ENCODE peak calls at places on chromosomes 11 and 22, in seven cellular contexts. D is lower leg skin; M is CD8-positive, alpha-beta memory T cell; E is heart left ventricle; Q is NCI-H82; J is GDM1; A is AG09319. B is an unnamed sample.

GRCh38 chr11:57131080-57131790 is 50.5 kb upstream of the LRRC55 start:
- DNase-seq in D (no peak), M (no peak), E (no peak), Q (peak), J (no peak), A (no peak), B (peak)

GRCh38 chr11:24617856-24618255 is 121.0 kb downstream of the LUZP2 start:
- DNase-seq in D (no peak), M (no peak), E (no peak), Q (no peak), J (no peak), A (no peak), B (no peak)

GRCh38 chr11:10379022-10379421 is 74.1 kb downstream of the ADM start:
- DNase-seq in D (no peak), M (no peak), E (no peak), Q (no peak), J (no peak), A (no peak), B (no peak)

GRCh38 chr11:102920118-102920684 is 35.3 kb downstream of the MMP13 start:
- DNase-seq in D (no peak), M (no peak), E (no peak), Q (no peak), J (no peak), A (no peak), B (no peak)

GRCh38 chr11:101870510-101870909 is 44.3 kb upstream of the CEP126 start:
- DNase-seq in D (no peak), M (no peak), E (no peak), Q (no peak), J (no peak), A (no peak), B (no peak)

GRCh38 chr11:10744206-10744605 is 6.8 kb upstream of the CTR9 start:
- DNase-seq in D (no peak), M (no peak), E (no peak), Q (no peak), J (no peak), A (no peak), B (no peak)

GRCh38 chr11:11681536-11681935 is 59.7 kb upstream of the GALNT18 start:
- DNase-seq in D (no peak), M (no peak), E (no peak), Q (no peak), J (no peak), A (no peak), B (no peak)

GRCh38 chr11:37721485-37721884 is 1123.4 kb upstream of the RAG2 start:
- DNase-seq in D (no peak), M (no peak), E (no peak), Q (no peak), J (no peak), A (no peak), B (no peak)

GRCh38 chr11:43989162-43989961 is 46.9 kb downstream of the C11orf96 start:
- DNase-seq in D (peak), M (no peak), E (peak), Q (peak), J (peak), A (no peak), B (peak)

GRCh38 chr22:44184006-44184405 is 3.3 kb downstream of the PARVG start:
- DNase-seq in D (no peak), M (no peak), E (no peak), Q (no peak), J (no peak), A (no peak), B (no peak)

GRCh38 chr11:31246451-31247165 is 122.9 kb downstream of the DCDC1 start:
- DNase-seq in D (no peak), M (no peak), E (no peak), Q (peak), J (no peak), A (no peak), B (peak)

GRCh38 chr22:33909075-33909458 is 11.2 kb downstream of the LARGE1 start:
- DNase-seq in D (no peak), M (no peak), E (no peak), Q (no peak), J (no peak), A (no peak), B (no peak)

GRCh38 chr22:42895541-42895981 is 38.5 kb upstream of the ARFGAP3 start:
- DNase-seq in D (no peak), M (no peak), E (no peak), Q (no peak), J (no peak), A (no peak), B (no peak)

GRCh38 chr22:40635940-40636379 is 559 bp downstream of the MRTFA start:
- DNase-seq in D (no peak), M (peak), E (no peak), Q (peak), J (no peak), A (no peak), B (peak)

GRCh38 chr22:44214187-44214586 is 33.5 kb downstream of the PARVG start:
- DNase-seq in D (no peak), M (no peak), E (no peak), Q (no peak), J (no peak), A (no peak), B (no peak)

GRCh38 chr11:797300-798092 is 585 bp downstream of the SLC25A22 start:
- DNase-seq in D (peak), M (peak), E (peak), Q (peak), J (peak), A (no peak), B (peak)

GRCh38 chr22:48702573-48703264 is 1125.0 kb downstream of the BRD1 start:
- DNase-seq in D (no peak), M (no peak), E (peak), Q (no peak), J (no peak), A (no peak), B (no peak)

GRCh38 chr22:11253000-11253511 is 4274.9 kb upstream of the OR11H1 start:
- DNase-seq in D (peak), M (no peak), E (peak), Q (no peak), J (no peak), A (no peak), B (no peak)

GRCh38 chr11:108758458-108758857 is 93.6 kb downstream of the DDX10 start:
- DNase-seq in D (no peak), M (no peak), E (no peak), Q (no peak), J (no peak), A (no peak), B (no peak)

GRCh38 chr11:103547691-103548090 is 438.5 kb downstream of the DYNC2H1 start:
- DNase-seq in D (no peak), M (no peak), E (no peak), Q (no peak), J (no peak), A (no peak), B (no peak)

GRCh38 chr22:35445933-35446332 is 46.0 kb downstream of the MCM5 start:
- DNase-seq in D (no peak), M (no peak), E (no peak), Q (no peak), J (no peak), A (no peak), B (no peak)

GRCh38 chr22:24541681-24542515 is 13.0 kb downstream of the GUCD1 start:
- DNase-seq in D (no peak), M (no peak), E (no peak), Q (no peak), J (no peak), A (no peak), B (no peak)

GRCh38 chr11:35166369-35167360 is 27.7 kb downstream of the CD44 start:
- DNase-seq in D (no peak), M (peak), E (no peak), Q (no peak), J (no peak), A (peak), B (no peak)

GRCh38 chr11:4154503-4154902 is 59.9 kb downstream of the RRM1 start:
- DNase-seq in D (no peak), M (no peak), E (no peak), Q (no peak), J (no peak), A (no peak), B (no peak)

GRCh38 chr11:57761301-57762234 is at the start of gene CTNND1:
- DNase-seq in D (peak), M (no peak), E (peak), Q (peak), J (peak), A (peak), B (peak)

GRCh38 chr11:117835576-117835975 is 11.0 kb upstream of the FXYD2 start:
- DNase-seq in D (peak), M (no peak), E (no peak), Q (no peak), J (no peak), A (no peak), B (no peak)

GRCh38 chr11:31887180-31887579 is 76.1 kb upstream of the PAX6 start:
- DNase-seq in D (no peak), M (no peak), E (no peak), Q (peak), J (no peak), A (no peak), B (peak)

GRCh38 chr22:47176573-47177333 is 414.3 kb downstream of the TBC1D22A start:
- DNase-seq in D (peak), M (no peak), E (peak), Q (no peak), J (no peak), A (no peak), B (no peak)

GRCh38 chr22:42062506-42063190 is 8.0 kb downstream of the NAGA start:
- DNase-seq in D (peak), M (no peak), E (no peak), Q (no peak), J (no peak), A (no peak), B (no peak)

GRCh38 chr22:47994899-47995573 is 1232.6 kb downstream of the TBC1D22A start:
- DNase-seq in D (no peak), M (no peak), E (no peak), Q (no peak), J (no peak), A (no peak), B (no peak)

GRCh38 chr22:30390974-30391691 is 3.9 kb upstream of the RNF215 start:
- DNase-seq in D (no peak), M (peak), E (peak), Q (peak), J (peak), A (no peak), B (peak)

GRCh38 chr11:120065876-120066275 is 72.0 kb downstream of the TRIM29 start:
- DNase-seq in D (peak), M (no peak), E (no peak), Q (no peak), J (no peak), A (no peak), B (no peak)

GRCh38 chr11:32586576-32587190 is 3.1 kb downstream of the EIF3M start:
- DNase-seq in D (no peak), M (no peak), E (no peak), Q (peak), J (no peak), A (no peak), B (peak)